ENCODE peak calls at places on chromosome 20, in seven cellular contexts. T is H54, D is breast epithelium, V is heart left ventricle, Q is transverse colon, H is uterus, C is A549. Y is an unnamed sample.

GRCh38 chr20:6045566-6045965 is 8.3 kb downstream of the LRRN4 start:
- DNase-seq in T (no peak), D (no peak), V (no peak), Q (no peak), H (no peak), C (no peak), Y (no peak)

GRCh38 chr20:40477805-40478204 is 211.2 kb downstream of the MAFB start:
- DNase-seq in T (no peak), D (no peak), V (no peak), Q (no peak), H (no peak), C (no peak), Y (no peak)

GRCh38 chr20:47220161-47220582 is 136.3 kb downstream of the ZMYND8 start:
- DNase-seq in T (peak), D (no peak), V (no peak), Q (peak), H (no peak), C (peak), Y (peak)

GRCh38 chr20:47502801-47503239 is 1.1 kb downstream of the NCOA3 start:
- DNase-seq in T (no peak), D (no peak), V (no peak), Q (no peak), H (no peak), C (peak), Y (no peak)

GRCh38 chr20:63586797-63587196 is 12.8 kb upstream of the HELZ2 start:
- DNase-seq in T (no peak), D (no peak), V (no peak), Q (no peak), H (no peak), C (no peak), Y (no peak)

GRCh38 chr20:52047811-52048302 is 143.7 kb downstream of the ZFP64 start:
- DNase-seq in T (no peak), D (no peak), V (peak), Q (no peak), H (no peak), C (no peak), Y (no peak)

GRCh38 chr20:32685541-32686529 is 12.1 kb upstream of the C20orf203 start:
- DNase-seq in T (no peak), D (no peak), V (peak), Q (no peak), H (no peak), C (no peak), Y (peak)

GRCh38 chr20:61819484-61819846 is 246.2 kb downstream of the TAF4 start:
- DNase-seq in T (no peak), D (no peak), V (no peak), Q (no peak), H (no peak), C (no peak), Y (no peak)

GRCh38 chr20:53332022-53332824 is 261.4 kb downstream of the ZNF217 start:
- DNase-seq in T (no peak), D (no peak), V (no peak), Q (no peak), H (no peak), C (no peak), Y (peak)

GRCh38 chr20:13412806-13413445 is 191.9 kb downstream of the ISM1 start:
- DNase-seq in T (no peak), D (no peak), V (no peak), Q (no peak), H (no peak), C (no peak), Y (no peak)

GRCh38 chr20:59789641-59790040 is 143.8 kb downstream of the SYCP2 start:
- DNase-seq in T (no peak), D (no peak), V (no peak), Q (no peak), H (no peak), C (no peak), Y (no peak)

GRCh38 chr20:41336711-41337492 is 3.7 kb upstream of the LPIN3 start:
- DNase-seq in T (no peak), D (peak), V (no peak), Q (no peak), H (no peak), C (no peak), Y (no peak)

GRCh38 chr20:40606660-40607059 is 82.4 kb downstream of the MAFB start:
- DNase-seq in T (no peak), D (no peak), V (no peak), Q (no peak), H (no peak), C (no peak), Y (no peak)

GRCh38 chr20:52649727-52650126 is 322.4 kb upstream of the TSHZ2 start:
- DNase-seq in T (no peak), D (no peak), V (no peak), Q (no peak), H (no peak), C (no peak), Y (no peak)

GRCh38 chr20:25044660-25045342 is 13.1 kb downstream of the ACSS1 start:
- DNase-seq in T (no peak), D (no peak), V (no peak), Q (no peak), H (no peak), C (no peak), Y (no peak)

GRCh38 chr20:11140359-11140758 is 466.6 kb upstream of the JAG1 start:
- DNase-seq in T (peak), D (no peak), V (no peak), Q (no peak), H (no peak), C (no peak), Y (no peak)

GRCh38 chr20:25117961-25118360 is 36.0 kb upstream of the VSX1 start:
- DNase-seq in T (no peak), D (no peak), V (no peak), Q (no peak), H (no peak), C (no peak), Y (no peak)

GRCh38 chr20:6868864-6869263 is 101.4 kb downstream of the BMP2 start:
- DNase-seq in T (no peak), D (no peak), V (no peak), Q (no peak), H (no peak), C (no peak), Y (no peak)

GRCh38 chr20:709421-709820 is 33.8 kb upstream of the SCRT2 start:
- DNase-seq in T (no peak), D (peak), V (peak), Q (no peak), H (no peak), C (no peak), Y (peak)

GRCh38 chr20:45911486-45912343 is at the start of gene PLTP:
- DNase-seq in T (no peak), D (no peak), V (peak), Q (peak), H (peak), C (no peak), Y (peak)

GRCh38 chr20:12113468-12114371 is 196.0 kb downstream of the BTBD3 start:
- DNase-seq in T (no peak), D (no peak), V (peak), Q (no peak), H (no peak), C (no peak), Y (no peak)

GRCh38 chr20:20407891-20408805 is 40.2 kb downstream of the INSM1 start:
- DNase-seq in T (no peak), D (no peak), V (no peak), Q (no peak), H (no peak), C (peak), Y (no peak)

GRCh38 chr20:40225596-40225995 is 463.4 kb downstream of the MAFB start:
- DNase-seq in T (no peak), D (no peak), V (no peak), Q (no peak), H (no peak), C (no peak), Y (no peak)

GRCh38 chr20:329851-330232 is 4.5 kb downstream of the SOX12 start:
- DNase-seq in T (no peak), D (no peak), V (no peak), Q (peak), H (no peak), C (no peak), Y (no peak)

GRCh38 chr20:57484772-57485171 is 40.2 kb downstream of the CTCFL start:
- DNase-seq in T (no peak), D (no peak), V (no peak), Q (no peak), H (no peak), C (no peak), Y (no peak)

GRCh38 chr20:62523473-62524203 is 47.8 kb upstream of the GATA5 start:
- DNase-seq in T (no peak), D (no peak), V (no peak), Q (no peak), H (no peak), C (no peak), Y (peak)

GRCh38 chr20:25294459-25295385 is 46.8 kb downstream of the PYGB start:
- DNase-seq in T (peak), D (no peak), V (peak), Q (peak), H (peak), C (peak), Y (peak)

GRCh38 chr20:40757087-40757486 is 68.1 kb upstream of the MAFB start:
- DNase-seq in T (no peak), D (no peak), V (no peak), Q (no peak), H (no peak), C (no peak), Y (no peak)

GRCh38 chr20:57167292-57167655 is 99.2 kb downstream of the BMP7 start:
- DNase-seq in T (no peak), D (no peak), V (no peak), Q (no peak), H (no peak), C (no peak), Y (no peak)

GRCh38 chr20:25274891-25275812 is 27.3 kb downstream of the PYGB start:
- DNase-seq in T (no peak), D (peak), V (peak), Q (peak), H (peak), C (no peak), Y (no peak)

GRCh38 chr20:47544240-47544639 is 42.6 kb downstream of the NCOA3 start:
- DNase-seq in T (no peak), D (no peak), V (no peak), Q (no peak), H (no peak), C (no peak), Y (no peak)

GRCh38 chr20:54345301-54345724 is 130.1 kb upstream of the DOK5 start:
- DNase-seq in T (no peak), D (no peak), V (no peak), Q (no peak), H (no peak), C (peak), Y (no peak)

GRCh38 chr20:58854638-58855471 is 2.3 kb downstream of the GNAS start:
- DNase-seq in T (no peak), D (no peak), V (no peak), Q (no peak), H (no peak), C (no peak), Y (no peak)

GRCh38 chr20:49385471-49385870 is 97.0 kb downstream of the KCNB1 start:
- DNase-seq in T (peak), D (no peak), V (no peak), Q (no peak), H (no peak), C (no peak), Y (peak)

GRCh38 chr20:37362231-37362792 is 16.4 kb downstream of the SRC start:
- DNase-seq in T (no peak), D (no peak), V (no peak), Q (no peak), H (no peak), C (no peak), Y (no peak)

GRCh38 chr20:32870489-32870888 is 11.8 kb downstream of the EFCAB8 start:
- DNase-seq in T (no peak), D (no peak), V (no peak), Q (no peak), H (no peak), C (no peak), Y (no peak)

GRCh38 chr20:32674362-32674789 is 635 bp upstream of the C20orf203 start:
- DNase-seq in T (peak), D (peak), V (no peak), Q (peak), H (no peak), C (peak), Y (peak)

GRCh38 chr20:50144362-50144761 is 9.2 kb downstream of the PEDS1 start:
- DNase-seq in T (peak), D (no peak), V (no peak), Q (peak), H (peak), C (peak), Y (no peak)

GRCh38 chr20:33348136-33348937 is 53.0 kb downstream of the CDK5RAP1 start:
- DNase-seq in T (no peak), D (no peak), V (no peak), Q (no peak), H (no peak), C (no peak), Y (no peak)

GRCh38 chr20:31551163-31551562 is 36.9 kb downstream of the HM13 start:
- DNase-seq in T (no peak), D (no peak), V (no peak), Q (no peak), H (no peak), C (no peak), Y (no peak)

GRCh38 chr20:31551581-31552081 is 37.4 kb downstream of the HM13 start:
- DNase-seq in T (no peak), D (no peak), V (no peak), Q (no peak), H (no peak), C (no peak), Y (no peak)

GRCh38 chr20:31560094-31560899 is 44.8 kb upstream of the ID1 start:
- DNase-seq in T (no peak), D (peak), V (peak), Q (peak), H (peak), C (peak), Y (peak)

GRCh38 chr20:31559704-31560093 is 45.4 kb upstream of the ID1 start:
- DNase-seq in T (no peak), D (no peak), V (no peak), Q (no peak), H (no peak), C (no peak), Y (no peak)

DNA sequence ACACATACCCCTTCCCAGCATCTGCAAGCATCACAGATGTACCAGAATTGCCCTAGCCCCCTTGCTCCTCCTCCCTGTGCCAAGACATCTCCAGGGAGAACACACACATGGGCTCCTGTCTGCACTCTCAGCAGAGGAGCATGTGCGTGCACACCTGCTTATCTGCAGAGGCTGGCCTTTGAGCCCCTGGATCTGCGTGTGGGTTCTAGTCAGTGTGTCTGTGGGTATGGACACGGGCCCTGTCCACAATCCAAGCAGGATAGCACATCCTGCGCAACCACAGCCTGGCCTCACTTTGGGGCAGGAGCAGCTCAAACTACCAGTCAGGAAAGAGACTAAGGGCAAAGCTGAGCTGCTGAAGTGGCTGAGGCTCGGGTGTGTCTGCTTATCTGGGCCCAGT is 41.0 kb downstream of the HM13 start:
- DNase-seq in T (no peak), D (no peak), V (no peak), Q (no peak), H (no peak), C (no peak), Y (no peak)
- TF ChIP-seq POLR2A in T (no peak), D (no peak), V (no peak), Q (no peak), H (no peak), C (no peak), Y (peak)

DNA sequence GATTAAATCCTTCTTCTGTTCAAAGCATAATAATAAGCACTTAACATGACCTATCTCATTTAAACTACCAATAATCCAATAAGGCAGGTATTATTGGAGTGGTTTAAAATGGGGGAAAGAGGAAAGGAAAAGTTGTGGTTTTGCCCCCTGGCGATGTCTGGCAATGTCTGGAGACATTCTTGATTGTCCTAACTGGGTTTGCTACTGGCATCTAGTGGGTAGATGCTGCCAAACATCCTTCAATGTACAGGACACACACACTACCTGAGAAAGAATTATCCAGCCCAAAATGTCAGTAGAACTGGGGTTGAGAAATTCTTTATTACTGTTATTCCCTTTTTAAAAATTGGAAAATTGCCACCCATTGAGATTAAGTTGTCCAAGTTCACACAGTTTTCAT is 25.2 kb upstream of the SRSF6 start:
- DNase-seq in T (no peak), D (no peak), V (no peak), Q (no peak), H (no peak), C (no peak), Y (no peak)
- TF ChIP-seq POLR2A in T (no peak), D (no peak), V (no peak), Q (no peak), H (no peak), C (no peak), Y (no peak)

DNA sequence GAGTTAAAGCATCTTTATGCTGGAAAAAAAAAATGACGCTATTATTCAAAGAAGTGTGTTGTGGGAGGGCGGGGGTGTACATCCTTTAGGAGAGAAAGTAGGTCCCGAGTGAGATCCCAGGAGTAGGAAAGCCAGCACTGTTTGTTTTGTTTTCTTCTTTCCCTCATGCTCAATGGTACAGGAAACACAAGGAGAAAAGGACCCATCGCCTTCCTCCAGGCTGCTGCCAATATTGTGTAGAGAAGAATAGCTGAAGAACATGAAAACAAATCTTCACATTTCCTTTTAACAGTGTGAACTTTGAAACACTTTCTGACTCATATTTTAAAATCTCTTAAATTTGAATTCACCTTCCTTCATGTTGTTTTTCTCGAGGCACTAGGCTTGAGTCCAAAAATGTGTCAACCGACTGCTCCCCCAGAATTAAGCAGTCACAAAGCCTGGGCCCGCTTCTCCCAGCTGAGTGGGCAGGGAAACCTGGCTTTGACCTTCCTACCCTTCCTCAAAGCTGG is 22.3 kb downstream of the PPP1R16B start:
- DNase-seq in T (no peak), D (no peak), V (no peak), Q (no peak), H (no peak), C (no peak), Y (no peak)
- TF ChIP-seq POLR2A in T (no peak), D (no peak), V (no peak), Q (no peak), H (no peak), C (no peak), Y (no peak)

GRCh38 chr20:35665949-35666288 is 1.2 kb upstream of the CPNE1 start:
- DNase-seq in T (no peak), D (no peak), V (no peak), Q (no peak), H (no peak), C (no peak), Y (no peak)

GRCh38 chr20:35663813-35664543 is 722 bp downstream of the CPNE1 start:
- DNase-seq in T (peak), D (no peak), V (peak), Q (peak), H (peak), C (peak), Y (peak)

GRCh38 chr20:35663516-35663812 is 1.2 kb downstream of the CPNE1 start:
- DNase-seq in T (no peak), D (no peak), V (no peak), Q (no peak), H (no peak), C (no peak), Y (no peak)

GRCh38 chr20:35662541-35662940 is 2.2 kb downstream of the CPNE1 start:
- DNase-seq in T (no peak), D (no peak), V (no peak), Q (no peak), H (no peak), C (no peak), Y (no peak)

GRCh38 chr20:35664544-35665206 is at the start of the genes CPNE1 and RBM12:
- DNase-seq in T (peak), D (peak), V (peak), Q (peak), H (peak), C (peak), Y (peak)
- TF ChIP-seq POLR2A in T (peak), D (peak), V (peak), Q (peak), H (peak), C (peak), Y (peak)

DNA sequence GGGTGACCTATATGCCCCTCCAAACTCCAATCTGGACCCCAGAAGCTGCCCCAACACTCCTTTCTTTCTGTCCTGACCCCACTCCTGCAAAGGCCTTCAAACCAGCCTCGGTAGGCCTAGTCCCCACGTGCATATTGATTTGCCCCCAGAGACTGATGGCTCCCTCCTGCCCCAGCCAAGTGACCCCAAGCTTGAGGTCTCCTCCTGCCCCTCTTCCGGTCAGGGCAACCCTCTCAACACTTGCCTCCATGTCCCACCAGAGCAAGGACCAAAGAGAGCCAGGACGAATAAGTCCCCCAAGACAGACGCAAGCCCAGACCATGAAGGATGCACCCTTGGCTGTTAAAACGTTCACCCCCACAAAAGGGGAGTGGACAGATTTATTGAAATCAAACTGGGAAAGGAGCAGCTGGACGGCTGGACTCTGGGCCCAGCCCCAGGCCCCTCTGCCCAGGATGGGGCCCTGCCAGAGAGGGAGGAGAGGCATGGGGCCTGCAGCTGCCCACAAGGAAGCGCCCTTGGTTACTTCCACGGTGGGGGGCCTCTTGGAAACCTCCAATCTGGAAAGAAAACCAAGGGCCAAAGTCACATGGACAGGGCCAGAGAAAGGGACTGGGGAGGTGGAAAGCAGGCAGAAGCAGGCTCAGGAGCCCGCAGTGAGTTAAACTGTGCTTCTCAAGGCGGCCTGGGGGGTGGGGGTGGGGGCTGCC is 2.4 kb upstream of the SPEF1 start:
- DNase-seq in T (no peak), D (no peak), V (no peak), Q (no peak), H (no peak), C (no peak), Y (no peak)
- TF ChIP-seq POLR2A in T (no peak), D (no peak), V (no peak), Q (no peak), H (no peak), C (no peak), Y (peak)